ENCODE peak calls at places on chromosomes 4 and X, in ten cellular contexts. One of them, this sample, is unnamed.
A peak's percentile ranks its signal among the peaks of the same experiment; 100 is the strongest.

GRCh38 chr4:22514001-22514400 is 1.9 kb downstream of the ADGRA3 start:
- DNase-seq in CD4-positive, alpha-beta T cell: no peak
- DNase-seq in type B pancreatic cell: no peak
- DNase-seq in activated naive CD8-positive, alpha-beta T cell treated with anti-CD3 and anti-CD28 coated beads, Interleukin-2, amount 50 U/mL, for 24 hours: no peak
- DNase-seq in dermis blood vessel endothelial cell: peak; percentile 27
- DNase-seq in GM12892: no peak
- DNase-seq in GM13976: no peak
- DNase-seq in iPS-NIHi11: no peak
- DNase-seq in natural killer cell: no peak
- DNase-seq in lower lobe of right lung: no peak
- DNase-seq in this sample: no peak

GRCh38 chrX:110403839-110404238 is 45.2 kb downstream of the RTL9 start:
- DNase-seq in CD4-positive, alpha-beta T cell: no peak
- DNase-seq in type B pancreatic cell: no peak
- DNase-seq in natural killer cell: no peak
- DNase-seq in dermis blood vessel endothelial cell: no peak
- DNase-seq in iPS-NIHi11: no peak
- DNase-seq in GM12892: no peak
- DNase-seq in GM13976: no peak
- DNase-seq in lower lobe of right lung: no peak
- DNase-seq in activated naive CD8-positive, alpha-beta T cell treated with anti-CD3 and anti-CD28 coated beads, Interleukin-2, amount 50 U/mL, for 24 hours: no peak
- DNase-seq in this sample: no peak

GRCh38 chrX:119503484-119503861 is 35.2 kb downstream of the SLC25A5 start:
- DNase-seq in lower lobe of right lung: peak; percentile 65
- DNase-seq in type B pancreatic cell: no peak
- DNase-seq in iPS-NIHi11: peak; percentile 14
- DNase-seq in dermis blood vessel endothelial cell: peak; percentile 70
- DNase-seq in CD4-positive, alpha-beta T cell: no peak
- DNase-seq in GM12892: no peak
- DNase-seq in natural killer cell: no peak
- DNase-seq in activated naive CD8-positive, alpha-beta T cell treated with anti-CD3 and anti-CD28 coated beads, Interleukin-2, amount 50 U/mL, for 24 hours: no peak
- DNase-seq in GM13976: no peak
- DNase-seq in this sample: peak; percentile 72

GRCh38 chrX:40418413-40419195 is 162.2 kb upstream of the ATP6AP2 start:
- DNase-seq in GM12892: no peak
- DNase-seq in activated naive CD8-positive, alpha-beta T cell treated with anti-CD3 and anti-CD28 coated beads, Interleukin-2, amount 50 U/mL, for 24 hours: no peak
- DNase-seq in natural killer cell: peak; percentile 19
- DNase-seq in lower lobe of right lung: no peak
- DNase-seq in GM13976: no peak
- DNase-seq in type B pancreatic cell: no peak
- DNase-seq in CD4-positive, alpha-beta T cell: no peak
- DNase-seq in dermis blood vessel endothelial cell: no peak
- DNase-seq in iPS-NIHi11: no peak
- DNase-seq in this sample: no peak

GRCh38 chrX:97372006-97372766 is 488.5 kb downstream of the RPA4 start:
- DNase-seq in type B pancreatic cell: no peak
- DNase-seq in activated naive CD8-positive, alpha-beta T cell treated with anti-CD3 and anti-CD28 coated beads, Interleukin-2, amount 50 U/mL, for 24 hours: no peak
- DNase-seq in iPS-NIHi11: no peak
- DNase-seq in CD4-positive, alpha-beta T cell: no peak
- DNase-seq in natural killer cell: no peak
- DNase-seq in GM13976: no peak
- DNase-seq in GM12892: no peak
- DNase-seq in dermis blood vessel endothelial cell: no peak
- DNase-seq in lower lobe of right lung: no peak
- DNase-seq in this sample: no peak

GRCh38 chr4:77015390-77015789 is 60.4 kb downstream of the CCNI start:
- DNase-seq in dermis blood vessel endothelial cell: no peak
- DNase-seq in CD4-positive, alpha-beta T cell: no peak
- DNase-seq in natural killer cell: no peak
- DNase-seq in GM12892: no peak
- DNase-seq in iPS-NIHi11: peak; percentile 60
- DNase-seq in type B pancreatic cell: no peak
- DNase-seq in GM13976: no peak
- DNase-seq in activated naive CD8-positive, alpha-beta T cell treated with anti-CD3 and anti-CD28 coated beads, Interleukin-2, amount 50 U/mL, for 24 hours: no peak
- DNase-seq in lower lobe of right lung: no peak
- DNase-seq in this sample: no peak

GRCh38 chr4:132642196-132642817 is 506.8 kb upstream of the PCDH10 start:
- DNase-seq in CD4-positive, alpha-beta T cell: no peak
- DNase-seq in GM12892: no peak
- DNase-seq in activated naive CD8-positive, alpha-beta T cell treated with anti-CD3 and anti-CD28 coated beads, Interleukin-2, amount 50 U/mL, for 24 hours: no peak
- DNase-seq in GM13976: peak; percentile 34
- DNase-seq in dermis blood vessel endothelial cell: peak; percentile 18
- DNase-seq in natural killer cell: no peak
- DNase-seq in lower lobe of right lung: no peak
- DNase-seq in iPS-NIHi11: peak; percentile 67
- DNase-seq in type B pancreatic cell: no peak
- DNase-seq in this sample: no peak

GRCh38 chr4:124722069-124722468 is 9.5 kb upstream of the ANKRD50 start:
- DNase-seq in iPS-NIHi11: no peak
- DNase-seq in type B pancreatic cell: no peak
- DNase-seq in CD4-positive, alpha-beta T cell: no peak
- DNase-seq in natural killer cell: no peak
- DNase-seq in GM13976: no peak
- DNase-seq in lower lobe of right lung: no peak
- DNase-seq in activated naive CD8-positive, alpha-beta T cell treated with anti-CD3 and anti-CD28 coated beads, Interleukin-2, amount 50 U/mL, for 24 hours: no peak
- DNase-seq in GM12892: no peak
- DNase-seq in dermis blood vessel endothelial cell: no peak
- DNase-seq in this sample: no peak

GRCh38 chr4:181968371-181968770 is 274.8 kb upstream of the TENM3 start:
- DNase-seq in lower lobe of right lung: no peak
- DNase-seq in CD4-positive, alpha-beta T cell: no peak
- DNase-seq in activated naive CD8-positive, alpha-beta T cell treated with anti-CD3 and anti-CD28 coated beads, Interleukin-2, amount 50 U/mL, for 24 hours: no peak
- DNase-seq in iPS-NIHi11: no peak
- DNase-seq in type B pancreatic cell: no peak
- DNase-seq in GM13976: no peak
- DNase-seq in GM12892: no peak
- DNase-seq in natural killer cell: no peak
- DNase-seq in dermis blood vessel endothelial cell: no peak
- DNase-seq in this sample: no peak

GRCh38 chrX:18668468-18668867 is 3.4 kb downstream of the RS1 start:
- DNase-seq in CD4-positive, alpha-beta T cell: no peak
- DNase-seq in activated naive CD8-positive, alpha-beta T cell treated with anti-CD3 and anti-CD28 coated beads, Interleukin-2, amount 50 U/mL, for 24 hours: no peak
- DNase-seq in natural killer cell: no peak
- DNase-seq in type B pancreatic cell: no peak
- DNase-seq in iPS-NIHi11: no peak
- DNase-seq in dermis blood vessel endothelial cell: no peak
- DNase-seq in lower lobe of right lung: no peak
- DNase-seq in GM13976: peak; percentile 44
- DNase-seq in GM12892: no peak
- DNase-seq in this sample: no peak

GRCh38 chrX:37697169-37697760 is 11.7 kb downstream of the XK start:
- DNase-seq in natural killer cell: no peak
- DNase-seq in lower lobe of right lung: no peak
- DNase-seq in iPS-NIHi11: no peak
- DNase-seq in activated naive CD8-positive, alpha-beta T cell treated with anti-CD3 and anti-CD28 coated beads, Interleukin-2, amount 50 U/mL, for 24 hours: no peak
- DNase-seq in GM13976: no peak
- DNase-seq in type B pancreatic cell: no peak
- DNase-seq in CD4-positive, alpha-beta T cell: no peak
- DNase-seq in dermis blood vessel endothelial cell: no peak
- DNase-seq in GM12892: no peak
- DNase-seq in this sample: no peak

GRCh38 chr4:39043058-39043696 is 11.0 kb upstream of the TMEM156 start:
- DNase-seq in activated naive CD8-positive, alpha-beta T cell treated with anti-CD3 and anti-CD28 coated beads, Interleukin-2, amount 50 U/mL, for 24 hours: no peak
- DNase-seq in natural killer cell: no peak
- DNase-seq in dermis blood vessel endothelial cell: peak; percentile 69
- DNase-seq in type B pancreatic cell: no peak
- DNase-seq in GM12892: no peak
- DNase-seq in CD4-positive, alpha-beta T cell: no peak
- DNase-seq in lower lobe of right lung: peak; percentile 26
- DNase-seq in GM13976: no peak
- DNase-seq in iPS-NIHi11: no peak
- DNase-seq in this sample: peak; percentile 40

GRCh38 chrX:10783451-10783995 is 163.1 kb upstream of the MID1 start:
- DNase-seq in CD4-positive, alpha-beta T cell: no peak
- DNase-seq in type B pancreatic cell: no peak
- DNase-seq in GM13976: no peak
- DNase-seq in lower lobe of right lung: no peak
- DNase-seq in GM12892: no peak
- DNase-seq in activated naive CD8-positive, alpha-beta T cell treated with anti-CD3 and anti-CD28 coated beads, Interleukin-2, amount 50 U/mL, for 24 hours: no peak
- DNase-seq in natural killer cell: no peak
- DNase-seq in dermis blood vessel endothelial cell: no peak
- DNase-seq in iPS-NIHi11: no peak
- DNase-seq in this sample: no peak

GRCh38 chr4:88008133-88008621 is 742 bp downstream of the PKD2 start:
- DNase-seq in activated naive CD8-positive, alpha-beta T cell treated with anti-CD3 and anti-CD28 coated beads, Interleukin-2, amount 50 U/mL, for 24 hours: peak; percentile 35
- DNase-seq in lower lobe of right lung: peak; percentile 48
- DNase-seq in GM13976: peak; percentile 67
- DNase-seq in type B pancreatic cell: peak; percentile 71
- DNase-seq in iPS-NIHi11: peak; percentile 72
- DNase-seq in dermis blood vessel endothelial cell: peak; percentile 54
- DNase-seq in CD4-positive, alpha-beta T cell: no peak
- DNase-seq in GM12892: peak; percentile 25
- DNase-seq in natural killer cell: no peak
- DNase-seq in this sample: peak; percentile 53

GRCh38 chrX:34656842-34657780 is at the start of gene TMEM47:
- DNase-seq in natural killer cell: no peak
- DNase-seq in GM12892: no peak
- DNase-seq in iPS-NIHi11: peak; percentile 81
- DNase-seq in dermis blood vessel endothelial cell: peak; percentile 74
- DNase-seq in CD4-positive, alpha-beta T cell: no peak
- DNase-seq in GM13976: no peak
- DNase-seq in type B pancreatic cell: peak; percentile 89
- DNase-seq in activated naive CD8-positive, alpha-beta T cell treated with anti-CD3 and anti-CD28 coated beads, Interleukin-2, amount 50 U/mL, for 24 hours: no peak
- DNase-seq in lower lobe of right lung: peak; percentile 72
- DNase-seq in this sample: peak; percentile 83

GRCh38 chrX:70253377-70254062 is 6.5 kb downstream of the P2RY4 start:
- DNase-seq in lower lobe of right lung: no peak
- DNase-seq in natural killer cell: no peak
- DNase-seq in CD4-positive, alpha-beta T cell: no peak
- DNase-seq in activated naive CD8-positive, alpha-beta T cell treated with anti-CD3 and anti-CD28 coated beads, Interleukin-2, amount 50 U/mL, for 24 hours: no peak
- DNase-seq in GM13976: no peak
- DNase-seq in GM12892: no peak
- DNase-seq in type B pancreatic cell: no peak
- DNase-seq in dermis blood vessel endothelial cell: no peak
- DNase-seq in iPS-NIHi11: no peak
- DNase-seq in this sample: no peak

GRCh38 chr4:120691536-120691935 is 231.0 kb downstream of the PRDM5 start:
- DNase-seq in natural killer cell: no peak
- DNase-seq in iPS-NIHi11: no peak
- DNase-seq in CD4-positive, alpha-beta T cell: no peak
- DNase-seq in GM13976: no peak
- DNase-seq in lower lobe of right lung: no peak
- DNase-seq in dermis blood vessel endothelial cell: no peak
- DNase-seq in activated naive CD8-positive, alpha-beta T cell treated with anti-CD3 and anti-CD28 coated beads, Interleukin-2, amount 50 U/mL, for 24 hours: no peak
- DNase-seq in type B pancreatic cell: no peak
- DNase-seq in GM12892: no peak
- DNase-seq in this sample: no peak

GRCh38 chrX:72539822-72540221 is 32.8 kb downstream of the HDAC8 start:
- DNase-seq in GM12892: no peak
- DNase-seq in lower lobe of right lung: no peak
- DNase-seq in dermis blood vessel endothelial cell: no peak
- DNase-seq in activated naive CD8-positive, alpha-beta T cell treated with anti-CD3 and anti-CD28 coated beads, Interleukin-2, amount 50 U/mL, for 24 hours: no peak
- DNase-seq in iPS-NIHi11: no peak
- DNase-seq in type B pancreatic cell: no peak
- DNase-seq in natural killer cell: no peak
- DNase-seq in GM13976: no peak
- DNase-seq in CD4-positive, alpha-beta T cell: no peak
- DNase-seq in this sample: no peak

GRCh38 chr4:139017861-139018260 is 2.3 kb downstream of the NOCT start:
- DNase-seq in activated naive CD8-positive, alpha-beta T cell treated with anti-CD3 and anti-CD28 coated beads, Interleukin-2, amount 50 U/mL, for 24 hours: no peak
- DNase-seq in natural killer cell: no peak
- DNase-seq in GM12892: no peak
- DNase-seq in type B pancreatic cell: no peak
- DNase-seq in iPS-NIHi11: no peak
- DNase-seq in lower lobe of right lung: no peak
- DNase-seq in dermis blood vessel endothelial cell: no peak
- DNase-seq in CD4-positive, alpha-beta T cell: no peak
- DNase-seq in GM13976: no peak
- DNase-seq in this sample: no peak

GRCh38 chrX:10617964-10618342 is 2.4 kb downstream of the MID1 start:
- DNase-seq in GM13976: no peak
- DNase-seq in iPS-NIHi11: no peak
- DNase-seq in natural killer cell: no peak
- DNase-seq in type B pancreatic cell: no peak
- DNase-seq in CD4-positive, alpha-beta T cell: no peak
- DNase-seq in GM12892: no peak
- DNase-seq in lower lobe of right lung: no peak
- DNase-seq in activated naive CD8-positive, alpha-beta T cell treated with anti-CD3 and anti-CD28 coated beads, Interleukin-2, amount 50 U/mL, for 24 hours: no peak
- DNase-seq in dermis blood vessel endothelial cell: peak; percentile 49
- DNase-seq in this sample: no peak

GRCh38 chr4:159390648-159391047 is 287.8 kb downstream of the RAPGEF2 start:
- DNase-seq in dermis blood vessel endothelial cell: peak; percentile 96
- DNase-seq in CD4-positive, alpha-beta T cell: no peak
- DNase-seq in lower lobe of right lung: no peak
- DNase-seq in iPS-NIHi11: no peak
- DNase-seq in natural killer cell: no peak
- DNase-seq in GM12892: no peak
- DNase-seq in activated naive CD8-positive, alpha-beta T cell treated with anti-CD3 and anti-CD28 coated beads, Interleukin-2, amount 50 U/mL, for 24 hours: no peak
- DNase-seq in type B pancreatic cell: no peak
- DNase-seq in GM13976: no peak
- DNase-seq in this sample: no peak

GRCh38 chrX:74291964-74292891 is 11.8 kb upstream of the ZCCHC13 start:
- DNase-seq in lower lobe of right lung: peak; percentile 92
- DNase-seq in CD4-positive, alpha-beta T cell: peak; percentile 71
- DNase-seq in activated naive CD8-positive, alpha-beta T cell treated with anti-CD3 and anti-CD28 coated beads, Interleukin-2, amount 50 U/mL, for 24 hours: peak; percentile 78
- DNase-seq in natural killer cell: peak; percentile 65
- DNase-seq in GM13976: peak; percentile 78
- DNase-seq in GM12892: peak; percentile 33
- DNase-seq in iPS-NIHi11: peak; percentile 76
- DNase-seq in dermis blood vessel endothelial cell: peak; percentile 90
- DNase-seq in type B pancreatic cell: peak; percentile 80
- DNase-seq in this sample: peak; percentile 87

GRCh38 chr4:143514432-143514831 is 930 bp downstream of the SMARCA5 start:
- DNase-seq in CD4-positive, alpha-beta T cell: no peak
- DNase-seq in iPS-NIHi11: peak; percentile 40
- DNase-seq in activated naive CD8-positive, alpha-beta T cell treated with anti-CD3 and anti-CD28 coated beads, Interleukin-2, amount 50 U/mL, for 24 hours: peak; percentile 20
- DNase-seq in GM13976: peak; percentile 11
- DNase-seq in natural killer cell: no peak
- DNase-seq in type B pancreatic cell: peak; percentile 74
- DNase-seq in GM12892: no peak
- DNase-seq in lower lobe of right lung: peak; percentile 57
- DNase-seq in dermis blood vessel endothelial cell: peak; percentile 72
- DNase-seq in this sample: peak; percentile 59

GRCh38 chr4:14787894-14788293 is 214.4 kb upstream of the CPEB2 start:
- DNase-seq in iPS-NIHi11: peak; percentile 21
- DNase-seq in GM13976: no peak
- DNase-seq in CD4-positive, alpha-beta T cell: no peak
- DNase-seq in activated naive CD8-positive, alpha-beta T cell treated with anti-CD3 and anti-CD28 coated beads, Interleukin-2, amount 50 U/mL, for 24 hours: peak; percentile 9
- DNase-seq in natural killer cell: no peak
- DNase-seq in dermis blood vessel endothelial cell: peak; percentile 22
- DNase-seq in type B pancreatic cell: no peak
- DNase-seq in GM12892: no peak
- DNase-seq in lower lobe of right lung: no peak
- DNase-seq in this sample: no peak

GRCh38 chrX:19683817-19684216 is 168.5 kb upstream of the MAP3K15 start:
- DNase-seq in activated naive CD8-positive, alpha-beta T cell treated with anti-CD3 and anti-CD28 coated beads, Interleukin-2, amount 50 U/mL, for 24 hours: peak; percentile 25
- DNase-seq in GM12892: no peak
- DNase-seq in type B pancreatic cell: no peak
- DNase-seq in CD4-positive, alpha-beta T cell: no peak
- DNase-seq in iPS-NIHi11: no peak
- DNase-seq in dermis blood vessel endothelial cell: no peak
- DNase-seq in GM13976: no peak
- DNase-seq in lower lobe of right lung: no peak
- DNase-seq in natural killer cell: peak; percentile 20
- DNase-seq in this sample: no peak

This sample was measured in right lobe of liver.